ENCODE peak calls at places on chromosomes 13 and 19, in six cellular contexts. J is A673, G is PC-3, R is GM23248, Z is endothelial cell of umbilical vein, H is fibroblast of lung. F is an unnamed sample. For H3K4me1, the result is how much of the 10 kb centered on the place peaks cover.

GRCh38 chr13:101264931-101265330 is 151.4 kb downstream of the NALCN start:
- DNase-seq in Z (no peak), G (no peak), J (no peak), R (no peak), H (no peak), F (no peak)

GRCh38 chr13:23621316-23621645 is 51.1 kb downstream of the TNFRSF19 start:
- DNase-seq in J (no peak), G (peak), H (peak), R (peak), Z (no peak), F (no peak)

GRCh38 chr13:112748947-112749346 is 59.1 kb downstream of the ATP11A start:
- DNase-seq in R (peak), J (no peak), Z (no peak), G (no peak), H (peak), F (no peak)

GRCh38 chr13:76764429-76764828 is 121.8 kb downstream of the KCTD12 start:
- DNase-seq in Z (peak), G (peak), R (peak), H (peak), J (peak), F (no peak)

GRCh38 chr19:58218899-58219298 is 9.8 kb upstream of the ZNF544 start:
- DNase-seq in H (no peak), G (peak), Z (peak), J (peak), R (peak), F (no peak)

GRCh38 chr19:29120471-29120870 is 92.5 kb downstream of the UQCRFS1 start:
- DNase-seq in R (no peak), G (no peak), Z (no peak), J (no peak), H (no peak), F (no peak)

GRCh38 chr19:50535672-50536071 is 22.0 kb upstream of the ASPDH start:
- DNase-seq in Z (no peak), J (no peak), R (no peak), H (no peak), G (no peak), F (no peak)

GRCh38 chr13:90443268-90443667 is 904.2 kb upstream of the MIR17HG start:
- DNase-seq in G (peak), Z (no peak), H (peak), J (no peak), R (no peak), F (no peak)

GRCh38 chr19:31177230-31177629 is 172.0 kb downstream of the TSHZ3 start:
- DNase-seq in R (no peak), Z (no peak), J (no peak), H (no peak), G (no peak), F (no peak)

GRCh38 chr19:35908010-35908441 is at the start of gene TYROBP:
- DNase-seq in J (no peak), H (no peak), G (no peak), Z (no peak), R (no peak), F (no peak)

GRCh38 chr19:40549007-40549708 is 27.5 kb upstream of the SHKBP1 start:
- DNase-seq in Z (peak), H (peak), G (peak), J (peak), R (peak), F (peak)
- TF ChIP-seq EZH2 in Z (no peak), H (no peak), G (no peak), J (no peak), R (no peak), F (no peak)

GRCh38 chr19:16142032-16142580 is 1.4 kb upstream of the HSH2D start:
- DNase-seq in J (no peak), Z (no peak), G (no peak), H (no peak), R (no peak), F (no peak)
- H3K4me1 ChIP-seq in J (under half), Z (under half), G (under half), H (under half), R (under half), F (under half)

GRCh38 chr19:44624840-44625354 is 11.5 kb downstream of the IGSF23 start:
- DNase-seq in H (no peak), J (no peak), G (no peak), R (no peak), Z (no peak), F (no peak)

GRCh38 chr19:44628793-44629192 is 14.9 kb upstream of the PVR start:
- DNase-seq in H (no peak), Z (no peak), J (no peak), G (no peak), R (no peak), F (no peak)

GRCh38 chr19:44625531-44626066 is 12.2 kb downstream of the IGSF23 start:
- DNase-seq in G (peak), J (no peak), R (peak), Z (no peak), H (no peak), F (no peak)

GRCh38 chr19:44626067-44626624 is 12.8 kb downstream of the IGSF23 start:
- DNase-seq in H (peak), Z (peak), J (no peak), G (peak), R (peak), F (peak)

DNA sequence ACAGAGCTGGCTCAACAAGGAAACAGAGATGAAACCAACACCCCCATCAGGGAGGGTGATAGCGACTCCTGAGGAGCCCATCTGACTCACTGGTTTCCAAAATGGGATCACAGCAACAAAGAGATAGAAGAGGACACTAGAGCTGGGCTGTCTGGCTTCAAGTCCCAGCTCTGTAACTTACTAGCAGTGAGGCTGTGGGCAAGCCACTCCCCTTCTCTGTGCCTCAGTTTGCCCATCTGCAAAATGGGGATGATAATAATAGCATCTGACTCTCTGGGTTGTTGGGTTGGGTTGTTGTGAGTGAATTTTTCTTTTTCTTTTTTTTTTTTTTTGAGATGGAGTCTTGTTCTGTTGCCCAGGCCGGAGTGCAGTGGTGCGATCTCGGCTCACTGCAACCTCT is 14.3 kb downstream of the IGSF23 start:
- DNase-seq in G (no peak), Z (no peak), J (no peak), R (no peak), H (no peak), F (no peak)
- TF ChIP-seq EZH2 in G (no peak), Z (no peak), J (no peak), R (no peak), H (no peak), F (no peak)

GRCh38 chr19:40806385-40807146 is 7.6 kb downstream of the EGLN2 start:
- DNase-seq in G (no peak), R (peak), H (peak), Z (peak), J (peak), F (no peak)
- H3K4me1 ChIP-seq in G (under half), R (under half), H (under half), Z (half or more), J (half or more), F (under half)

GRCh38 chr13:98144501-98145350 is 1.8 kb downstream of the FARP1 start:
- DNase-seq in H (peak), J (peak), R (peak), G (peak), Z (peak), F (peak)

GRCh38 chr13:98141938-98142426 is 912 bp upstream of the FARP1 start:
- DNase-seq in G (no peak), J (no peak), R (no peak), Z (no peak), H (no peak), F (no peak)

GRCh38 chr13:98142427-98143156 is at the start of gene FARP1:
- DNase-seq in J (peak), H (peak), Z (peak), G (peak), R (peak), F (peak)

GRCh38 chr13:98143157-98143553 is 261 bp downstream of the FARP1 start:
- DNase-seq in R (no peak), H (no peak), Z (no peak), G (no peak), J (peak), F (no peak)

DNA sequence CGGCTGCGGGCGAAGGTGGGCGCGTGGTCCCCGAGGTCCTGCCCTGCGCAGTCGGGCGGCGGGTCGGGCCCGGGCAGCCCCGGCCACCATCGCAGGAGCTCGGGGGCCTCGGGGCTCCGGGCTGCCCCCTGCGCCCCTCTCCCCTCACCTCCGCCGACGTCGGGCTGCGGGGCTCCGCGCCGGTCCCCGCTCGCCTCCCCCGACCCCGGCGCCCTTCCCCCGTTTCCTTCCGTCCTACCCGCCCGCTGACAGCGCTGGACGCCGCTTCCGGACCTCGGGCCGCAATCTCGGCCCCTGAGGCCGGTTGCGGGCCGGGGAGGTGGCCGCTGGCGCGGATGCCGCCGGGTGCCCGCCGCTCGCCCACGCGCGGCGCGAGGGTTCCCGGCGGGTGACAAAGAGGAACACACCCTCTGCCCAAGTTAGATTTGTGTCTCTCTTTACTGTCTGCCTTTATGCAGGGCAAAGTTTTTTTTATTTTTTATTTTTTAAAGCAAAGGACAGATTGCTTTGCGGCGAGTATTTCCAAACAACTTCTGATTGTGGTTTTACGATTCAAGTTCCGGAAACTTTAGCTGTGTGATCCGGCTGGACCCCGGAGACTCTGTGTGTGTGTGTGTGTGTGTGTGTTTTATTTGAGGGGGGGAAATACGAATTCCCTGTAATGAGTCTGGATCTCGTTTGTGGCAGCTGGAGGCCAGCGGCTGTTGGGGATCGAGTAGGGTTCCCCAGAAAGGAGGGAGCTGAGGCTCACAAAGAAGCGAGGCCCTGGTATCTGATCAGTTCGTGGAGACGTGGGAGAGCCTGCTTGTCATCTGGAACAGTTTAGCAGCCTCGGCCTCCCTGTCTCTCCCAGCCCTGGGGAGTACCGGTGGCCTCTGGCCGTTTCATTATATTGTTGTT is 957 bp downstream of the FARP1 start:
- DNase-seq in R (peak), J (peak), Z (peak), G (peak), H (peak), F (peak)
- TF ChIP-seq EZH2 in R (no peak), J (no peak), Z (no peak), G (no peak), H (no peak), F (no peak)

GRCh38 chr13:114058051-114058867 is 74.2 kb downstream of the RASA3 start:
- DNase-seq in H (no peak), J (no peak), Z (peak), R (no peak), G (no peak), F (no peak)

GRCh38 chr13:114059428-114059827 is 73.0 kb downstream of the RASA3 start:
- DNase-seq in H (no peak), G (no peak), R (no peak), Z (no peak), J (no peak), F (no peak)

GRCh38 chr13:114061047-114061446 is 71.4 kb downstream of the RASA3 start:
- DNase-seq in Z (no peak), G (no peak), R (no peak), H (no peak), J (no peak), F (no peak)

GRCh38 chr13:114061746-114062145 is 70.7 kb downstream of the RASA3 start:
- DNase-seq in Z (no peak), H (no peak), G (no peak), J (no peak), R (no peak), F (no peak)

DNA sequence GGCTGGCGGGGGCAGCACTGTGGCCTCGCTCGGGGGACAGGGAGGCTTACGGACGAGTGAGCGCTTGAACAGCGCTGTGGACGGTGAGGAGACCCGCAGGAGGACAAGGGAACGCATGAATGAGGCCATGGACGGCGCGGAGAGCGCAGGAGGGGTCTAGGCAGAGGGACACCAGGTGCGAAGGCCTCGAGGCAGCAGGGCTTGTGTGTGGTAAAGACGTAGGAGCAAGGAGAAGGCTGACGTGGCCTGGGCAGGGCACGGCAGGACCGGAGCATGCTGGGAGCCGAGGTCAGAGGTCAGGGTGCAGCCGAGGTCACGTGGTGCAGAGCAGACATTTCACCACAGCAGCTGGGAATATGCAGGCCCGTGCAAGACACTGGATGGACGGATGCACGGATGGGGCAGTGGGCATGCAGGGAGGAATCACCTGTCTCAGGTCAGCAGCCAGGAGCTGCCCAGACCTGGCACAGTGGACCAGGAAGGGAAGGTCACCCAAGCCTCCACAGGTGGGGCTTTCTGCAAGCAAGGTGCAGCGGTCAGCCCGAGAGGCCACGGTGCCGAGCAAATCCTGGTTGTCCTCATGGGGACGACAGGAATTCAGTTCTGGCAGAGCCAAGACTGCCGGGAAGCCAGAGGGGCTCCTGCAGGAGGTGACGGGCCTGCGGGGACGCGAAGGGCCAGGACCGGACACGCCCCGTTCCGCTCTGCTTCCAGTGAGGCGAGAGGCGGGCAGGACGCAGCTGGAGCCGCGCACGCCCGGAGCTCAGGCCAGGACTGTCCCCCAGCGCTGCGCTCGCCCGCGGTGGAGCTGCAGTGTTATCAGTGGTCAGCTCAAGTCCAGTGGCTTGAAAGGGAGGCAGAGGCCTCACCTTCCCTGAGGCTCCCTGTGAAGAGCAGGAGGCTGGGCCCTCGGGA is 72.2 kb downstream of the RASA3 start:
- DNase-seq in G (no peak), H (no peak), Z (peak), J (no peak), R (no peak), F (no peak)
- H3K4me1 ChIP-seq in G (under half), H (under half), Z (under half), J (under half), R (under half), F (under half)

GRCh38 chr13:43270043-43270830 is 246.9 kb downstream of the DNAJC15 start:
- DNase-seq in Z (no peak), G (no peak), H (peak), J (no peak), R (no peak), F (peak)
- TF ChIP-seq EZH2 in Z (no peak), G (no peak), H (no peak), J (no peak), R (no peak), F (no peak)

GRCh38 chr19:44593294-44593693 is 20.1 kb upstream of the IGSF23 start:
- DNase-seq in Z (no peak), J (no peak), G (no peak), H (no peak), R (no peak), F (no peak)
- H3K4me1 ChIP-seq in Z (under half), J (under half), G (under half), H (under half), R (under half), F (half or more)

DNA sequence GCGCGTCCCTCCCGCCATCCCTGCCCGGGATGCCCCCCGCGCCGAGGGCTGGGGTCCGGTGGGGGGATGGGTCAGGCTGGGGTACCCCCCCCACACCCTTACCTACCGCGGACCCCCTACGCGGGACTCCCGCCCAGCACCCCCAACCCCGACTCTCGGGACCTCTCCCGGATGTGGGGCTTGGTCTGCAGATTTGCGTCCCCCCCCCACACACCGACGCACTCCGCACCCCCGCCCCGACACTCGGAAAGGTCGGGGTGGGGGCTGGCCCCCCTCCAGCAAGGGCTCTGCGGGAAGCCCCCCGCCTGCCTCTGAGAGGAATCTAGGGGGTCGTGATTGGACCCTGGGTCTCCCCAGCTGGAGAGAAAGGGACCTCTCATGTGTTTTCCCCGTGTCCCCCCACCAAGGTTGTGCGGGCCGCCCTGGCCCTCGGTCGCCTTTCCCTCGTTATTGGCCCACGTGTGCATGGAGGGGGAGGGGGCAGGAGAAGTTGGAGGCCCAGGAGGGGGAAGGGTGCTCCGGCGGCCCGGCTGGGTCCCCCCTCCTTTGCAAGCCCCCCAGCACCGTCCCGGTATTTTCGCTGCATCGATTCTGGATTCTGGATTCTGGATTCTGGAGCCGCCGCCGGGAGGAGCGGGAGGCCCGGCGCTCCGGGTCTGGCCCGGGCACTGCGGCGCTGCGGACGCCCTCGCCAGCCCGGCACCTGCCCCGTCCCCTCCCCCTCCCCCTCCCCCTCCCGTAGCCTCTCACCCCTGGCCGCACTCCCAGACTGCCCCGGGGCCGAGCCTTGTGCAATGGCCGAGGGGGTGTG is 583 bp downstream of the NFIC start:
- DNase-seq in Z (peak), J (peak), G (peak), R (peak), H (no peak), F (no peak)
- TF ChIP-seq EZH2 in Z (no peak), J (no peak), G (no peak), R (no peak), H (no peak), F (no peak)

DNA sequence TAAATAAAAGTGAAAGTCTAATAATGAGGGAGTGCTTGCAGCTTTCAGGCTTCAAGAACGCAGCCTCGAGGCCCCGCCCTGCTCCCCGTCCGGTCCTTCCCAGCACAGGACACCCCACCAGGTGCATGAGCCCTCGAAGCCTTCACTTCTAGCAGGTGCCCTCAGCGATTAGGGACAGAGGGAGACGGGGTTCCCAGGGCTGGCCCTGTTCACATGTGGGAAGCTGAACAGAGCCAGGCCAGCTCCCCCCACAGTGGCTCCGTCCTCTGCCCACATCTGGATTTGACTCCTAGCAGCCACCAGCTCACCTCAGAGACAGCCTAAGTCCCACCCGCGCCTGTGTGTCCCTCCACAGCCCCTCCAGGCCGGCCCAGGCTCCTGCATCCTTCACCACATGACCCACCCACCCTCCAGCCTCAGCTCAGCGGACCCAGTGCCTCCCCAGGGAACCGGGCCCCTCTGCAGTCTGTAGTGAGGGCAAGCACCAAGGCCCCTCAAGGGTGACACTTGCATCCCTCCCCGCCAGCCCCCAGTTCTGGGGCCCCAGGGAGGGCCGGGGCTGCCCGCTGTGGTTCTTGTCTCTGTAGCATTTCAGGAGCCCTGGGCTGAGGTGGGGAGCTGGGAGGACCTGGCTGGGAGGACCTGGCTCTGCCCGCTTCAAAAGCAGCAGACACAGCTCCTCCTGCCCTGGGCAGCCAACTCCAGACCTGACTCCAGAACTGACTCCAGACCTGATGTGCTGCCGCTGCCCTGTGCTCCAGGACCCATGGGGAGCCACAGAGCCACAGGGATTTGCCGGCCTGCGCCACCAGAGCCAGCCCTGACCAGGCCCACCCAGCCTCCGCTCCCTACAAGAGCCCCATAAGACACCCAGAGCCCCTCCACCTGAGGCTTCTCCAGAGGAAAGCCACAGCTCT is 27.3 kb downstream of the GPX4 start:
- DNase-seq in Z (peak), J (no peak), R (peak), H (no peak), G (no peak), F (no peak)
- H3K4me1 ChIP-seq in Z (under half), J (under half), R (under half), H (under half), G (under half), F (under half)

F was measured in PC-9.